ENCODE peak calls at places on chromosomes 2 and 18, in four cellular contexts. L is breast epithelium, V is HepG2, C is spleen. M is an unnamed sample. For H3K4me1, the result is how much of the 10 kb centered on the place peaks cover.

GRCh38 chr2:171924170-171924942 is 2.1 kb downstream of the HAT1 start:
- DNase-seq in L (no peak), V (no peak), C (no peak), M (no peak)

GRCh38 chr2:166365239-166365638 is 10.5 kb downstream of the SCN9A start:
- DNase-seq in L (no peak), V (no peak), C (no peak), M (no peak)

GRCh38 chr2:11102956-11103860 is 52.1 kb upstream of the SLC66A3 start:
- DNase-seq in C (no peak), L (no peak), V (no peak), M (no peak)

GRCh38 chr2:54904836-54905235 is 145.4 kb downstream of the RTN4 start:
- DNase-seq in L (no peak), V (peak), C (no peak), M (no peak)

GRCh38 chr2:46804794-46805193 is 110.8 kb downstream of the MCFD2 start:
- DNase-seq in L (peak), C (no peak), V (no peak), M (no peak)

GRCh38 chr2:157790780-157791179 is 85.3 kb downstream of the ACVR1 start:
- DNase-seq in V (no peak), C (no peak), L (no peak), M (no peak)

GRCh38 chr2:97750017-97750416 is 36.6 kb downstream of the ZAP70 start:
- DNase-seq in L (no peak), V (no peak), C (peak), M (no peak)

GRCh38 chr2:239463541-239464165 is 62.8 kb upstream of the HDAC4 start:
- DNase-seq in L (no peak), V (no peak), C (peak), M (peak)

GRCh38 chr2:211534655-211535054 is 978.3 kb downstream of the CPS1 start:
- DNase-seq in C (no peak), L (no peak), V (no peak), M (no peak)

GRCh38 chr18:73352546-73352945 is 484.8 kb upstream of the NETO1 start:
- DNase-seq in C (no peak), V (no peak), L (no peak), M (no peak)

GRCh38 chr2:66582975-66583842 is 148.3 kb downstream of the MEIS1 start:
- DNase-seq in V (no peak), C (no peak), L (no peak), M (no peak)

GRCh38 chr2:176677746-176678145 is 408.5 kb downstream of the MTX2 start:
- DNase-seq in V (no peak), C (no peak), L (no peak), M (no peak)

GRCh38 chr18:1062592-1062991 is 157.9 kb downstream of the ADCYAP1 start:
- DNase-seq in V (peak), L (no peak), C (no peak), M (no peak)

GRCh38 chr2:27717070-27717453 is 53.4 kb downstream of the SLC4A1AP start:
- DNase-seq in V (no peak), L (peak), C (no peak), M (no peak)

GRCh38 chr2:72133721-72134407 is 13.8 kb downstream of the CYP26B1 start:
- DNase-seq in L (no peak), C (peak), V (no peak), M (no peak)

GRCh38 chr2:11236335-11236734 is 81.1 kb downstream of the SLC66A3 start:
- DNase-seq in L (no peak), C (no peak), V (no peak), M (no peak)

GRCh38 chr2:42810971-42811865 is 18.8 kb upstream of the HAAO start:
- DNase-seq in L (peak), V (peak), C (peak), M (peak)

GRCh38 chr18:8609711-8610441 is 639 bp downstream of the RAB12 start:
- DNase-seq in C (peak), V (no peak), L (no peak), M (no peak)

GRCh38 chr2:17869128-17869527 is 9.3 kb upstream of the KCNS3 start:
- DNase-seq in C (no peak), V (no peak), L (no peak), M (no peak)

GRCh38 chr2:232870002-232870765 is at the start of gene SNORC:
- DNase-seq in L (peak), V (peak), C (no peak), M (peak)

GRCh38 chr2:189348369-189348768 is 92.9 kb upstream of the WDR75 start:
- DNase-seq in C (no peak), V (no peak), L (no peak), M (no peak)

GRCh38 chr2:161990741-161991140 is 83.3 kb downstream of the DPP4 start:
- DNase-seq in C (no peak), L (no peak), V (peak), M (no peak)

GRCh38 chr18:3466872-3467271 is 16.9 kb downstream of the TGIF1 start:
- DNase-seq in V (no peak), L (no peak), C (no peak), M (no peak)

DNA sequence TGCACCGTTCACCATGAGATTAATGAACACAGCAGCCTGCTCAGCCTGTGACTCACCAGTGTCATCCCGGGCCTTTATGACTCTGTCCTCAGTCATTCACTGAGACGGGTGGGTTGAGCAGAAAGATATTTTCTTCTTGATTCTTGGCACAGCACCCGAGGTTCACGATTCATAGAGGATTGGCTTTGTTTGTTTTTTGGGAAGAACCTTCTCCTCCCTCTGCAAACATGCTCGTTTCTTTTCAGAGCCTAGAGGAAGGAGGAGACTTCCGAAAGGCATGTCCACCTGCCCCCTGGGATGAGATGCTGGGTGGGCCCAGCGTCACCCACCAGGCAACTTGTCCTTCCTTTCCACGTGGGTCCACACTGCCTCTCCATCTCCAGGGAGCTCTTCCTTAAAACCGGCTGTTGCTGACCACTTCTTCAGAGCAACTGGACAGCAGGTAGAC is 199.2 kb downstream of the GLI2 start:
- DNase-seq in C (no peak), V (peak), L (no peak), M (no peak)
- TF ChIP-seq POLR2AphosphoS5 in C (no peak), V (no peak), L (no peak), M (no peak)

GRCh38 chr2:190413421-190413820 is 5.3 kb downstream of the MFSD6 start:
- DNase-seq in V (no peak), C (no peak), L (peak), M (no peak)
- H3K4me1 ChIP-seq in V (under half), C (half or more), L (under half), M (under half)

DNA sequence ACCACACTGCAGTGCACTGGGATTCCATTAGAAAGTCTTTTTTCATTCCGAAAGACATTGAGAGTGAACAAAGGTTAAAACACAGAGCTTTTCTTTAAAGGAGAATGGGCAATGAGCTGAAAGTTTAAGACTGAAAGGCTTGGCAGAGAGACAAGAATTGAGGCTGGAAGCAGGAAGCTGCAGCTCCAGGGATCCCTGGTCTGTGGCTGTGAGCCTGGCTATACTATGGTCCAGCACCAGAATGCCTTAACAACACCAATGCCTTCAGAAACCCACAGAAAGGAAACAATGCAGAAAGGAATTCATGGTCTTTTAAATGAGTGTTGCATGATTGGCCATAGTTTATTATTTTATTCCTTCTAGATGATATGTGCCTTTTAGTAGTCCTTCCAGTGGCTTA is 26.1 kb downstream of the ALK start:
- DNase-seq in V (no peak), L (no peak), C (no peak), M (no peak)
- H3K27ac ChIP-seq in V (no peak), L (no peak), C (no peak), M (no peak)

GRCh38 chr18:13612111-13612997 is 114.0 kb downstream of the FAM210A start:
- DNase-seq in C (peak), L (no peak), V (no peak), M (no peak)
- TF ChIP-seq POLR2AphosphoS5 in C (peak), L (no peak), V (no peak), M (no peak)

DNA sequence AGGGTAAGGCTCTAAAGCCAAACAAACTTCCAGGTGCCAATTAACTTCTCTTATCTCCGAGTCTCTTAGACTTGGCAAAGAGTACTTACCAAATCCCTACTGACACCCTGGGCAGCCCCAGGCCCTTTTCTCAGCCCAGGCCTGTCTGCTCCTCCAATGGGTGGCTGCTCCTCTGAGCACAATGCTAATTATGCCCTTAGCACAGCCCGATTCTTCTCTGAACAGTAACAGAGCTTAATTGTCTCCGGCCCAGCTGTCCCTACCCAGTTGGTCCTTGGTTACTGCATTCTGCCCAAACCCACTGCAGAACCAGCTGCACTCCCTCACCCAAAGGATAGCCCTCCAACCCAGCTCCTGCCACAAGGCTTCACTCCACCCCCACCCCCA is 110.3 kb downstream of the SMAD7 start:
- DNase-seq in L (no peak), C (peak), V (no peak), M (no peak)
- H3K4me1 ChIP-seq in L (under half), C (half or more), V (under half), M (half or more)

DNA sequence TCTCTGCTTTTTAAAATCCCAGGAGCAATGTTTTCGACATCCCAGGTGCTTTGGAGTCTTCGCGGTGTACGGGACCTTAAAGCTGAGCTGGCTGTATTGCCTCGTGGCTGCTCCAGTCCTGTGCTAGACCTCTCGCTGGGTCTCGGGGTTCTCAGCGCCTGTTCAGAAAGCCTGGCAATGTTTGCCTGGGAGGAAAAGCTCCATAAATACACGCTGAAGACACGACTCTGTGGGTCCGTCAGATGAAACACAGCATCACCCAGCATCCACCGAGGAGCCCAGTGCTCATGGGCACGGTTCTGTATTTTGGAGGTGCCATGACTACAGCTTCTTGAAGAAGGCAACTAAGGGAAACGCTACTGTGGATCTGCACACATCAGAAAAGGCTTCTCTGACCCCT is 21.6 kb downstream of the MBP start:
- DNase-seq in V (no peak), C (no peak), L (no peak), M (no peak)
- H3K27ac ChIP-seq in V (no peak), C (no peak), L (peak), M (peak)